ENCODE peak calls at places on chromosomes 6 and 20, in seven cellular contexts. H, T, W, J, N, A and B are unnamed samples. For H3K4me1 and H3K9me3, the result is how much of the 10 kb centered on the place peaks cover.

GRCh38 chr6:11229267-11230043 is 3.0 kb downstream of the NEDD9 start:
- DNase-seq in H (no peak), N (no peak), J (no peak), T (no peak), A (no peak), W (no peak), B (no peak)

GRCh38 chr20:35637266-35637665 is 21.6 kb downstream of the SPAG4 start:
- DNase-seq in N (no peak), T (no peak), A (no peak), W (no peak), H (no peak), J (no peak), B (no peak)

GRCh38 chr6:143258945-143259344 is 191.6 kb downstream of the ADAT2 start:
- DNase-seq in A (no peak), N (no peak), T (no peak), W (no peak), J (no peak), H (no peak), B (no peak)

GRCh38 chr6:108655840-108656650 is 95.3 kb downstream of the FOXO3 start:
- DNase-seq in J (peak), T (no peak), W (no peak), A (no peak), H (no peak), N (no peak), B (no peak)

GRCh38 chr6:129646617-129647016 is 63.4 kb downstream of the ARHGAP18 start:
- DNase-seq in J (no peak), T (no peak), N (no peak), W (peak), A (no peak), H (no peak), B (no peak)

GRCh38 chr20:50762435-50763201 is 31.2 kb downstream of the PARD6B start:
- DNase-seq in J (peak), A (peak), T (peak), N (peak), W (no peak), H (peak), B (no peak)

GRCh38 chr20:11092151-11092550 is 418.4 kb upstream of the JAG1 start:
- DNase-seq in H (no peak), J (no peak), A (no peak), T (no peak), W (no peak), N (no peak), B (no peak)

GRCh38 chr20:19835533-19836222 is 77.6 kb downstream of the RIN2 start:
- DNase-seq in A (no peak), H (no peak), T (no peak), J (peak), W (no peak), N (no peak), B (no peak)

GRCh38 chr20:62425281-62426058 is 1.9 kb downstream of the RBBP8NL start:
- DNase-seq in J (no peak), N (no peak), A (no peak), H (no peak), W (no peak), T (no peak), B (no peak)

GRCh38 chr6:152975204-152975915 is 7.5 kb downstream of the FBXO5 start:
- DNase-seq in N (no peak), W (no peak), A (no peak), T (no peak), H (no peak), J (no peak), B (no peak)

GRCh38 chr6:134447423-134447822 is 129.5 kb upstream of the SGK1 start:
- DNase-seq in J (peak), T (peak), N (no peak), H (no peak), A (no peak), W (no peak), B (no peak)

GRCh38 chr6:130848945-130849344 is 21.7 kb downstream of the SMLR1 start:
- DNase-seq in A (no peak), T (no peak), N (no peak), H (no peak), W (peak), J (no peak), B (peak)

GRCh38 chr20:5845686-5846651 is 95.8 kb downstream of the SHLD1 start:
- DNase-seq in J (no peak), A (no peak), N (no peak), W (peak), T (no peak), H (no peak), B (peak)

GRCh38 chr6:18501313-18502013 is 114.3 kb downstream of the RNF144B start:
- DNase-seq in H (no peak), W (no peak), A (peak), J (peak), N (peak), T (peak), B (no peak)

GRCh38 chr6:138241893-138242292 is 23.6 kb upstream of the PBOV1 start:
- DNase-seq in A (no peak), N (no peak), J (no peak), T (no peak), W (no peak), H (no peak), B (no peak)

GRCh38 chr20:43925215-43925614 is 10.6 kb downstream of the TOX2 start:
- DNase-seq in W (no peak), H (no peak), N (no peak), T (no peak), A (no peak), J (no peak), B (no peak)

GRCh38 chr20:53227523-53227922 is 255.4 kb downstream of the TSHZ2 start:
- DNase-seq in A (no peak), T (no peak), N (no peak), W (no peak), J (no peak), H (no peak), B (no peak)

GRCh38 chr20:824916-825315 is 8.6 kb upstream of the FAM110A start:
- DNase-seq in T (no peak), W (no peak), A (no peak), H (peak), J (no peak), N (peak), B (no peak)

GRCh38 chr20:51354769-51355319 is 187.7 kb downstream of the NFATC2 start:
- DNase-seq in W (no peak), H (no peak), J (no peak), A (no peak), N (no peak), T (no peak), B (no peak)

GRCh38 chr6:27893059-27893835 is 18.9 kb downstream of the OR2B2 start:
- DNase-seq in A (peak), J (peak), H (peak), W (peak), N (peak), T (peak), B (peak)

GRCh38 chr20:47262365-47263013 is 94.0 kb downstream of the ZMYND8 start:
- DNase-seq in T (no peak), A (no peak), W (peak), N (no peak), J (no peak), H (no peak), B (no peak)

GRCh38 chr20:47317127-47317895 is 39.2 kb downstream of the ZMYND8 start:
- DNase-seq in W (no peak), H (peak), J (peak), A (peak), T (peak), N (peak), B (peak)

GRCh38 chr20:58407966-58408557 is 19.0 kb downstream of the VAPB start:
- DNase-seq in N (no peak), W (peak), J (no peak), A (no peak), T (peak), H (no peak), B (peak)

GRCh38 chr20:22346716-22347115 is 237.7 kb downstream of the FOXA2 start:
- DNase-seq in H (no peak), A (no peak), N (no peak), W (no peak), T (no peak), J (no peak), B (no peak)

GRCh38 chr20:17875106-17875980 is 93.3 kb downstream of the SNX5 start:
- DNase-seq in W (no peak), T (peak), H (peak), A (peak), J (peak), N (peak), B (no peak)

GRCh38 chr6:88910922-88911778 is 52.3 kb downstream of the RNGTT start:
- DNase-seq in A (no peak), N (no peak), J (no peak), T (no peak), W (no peak), H (no peak), B (no peak)

GRCh38 chr6:42511803-42512422 is 51.9 kb upstream of the UBR2 start:
- DNase-seq in A (no peak), H (no peak), N (no peak), T (no peak), W (no peak), J (no peak), B (no peak)

GRCh38 chr20:61968036-61968810 is 97.5 kb downstream of the TAF4 start:
- DNase-seq in N (no peak), T (no peak), J (no peak), H (peak), A (no peak), W (no peak), B (no peak)

GRCh38 chr20:33575302-33575701 is 85.4 kb downstream of the CBFA2T2 start:
- DNase-seq in A (no peak), N (no peak), J (no peak), T (no peak), W (no peak), H (no peak), B (no peak)

GRCh38 chr20:52096117-52096516 is 95.5 kb downstream of the ZFP64 start:
- DNase-seq in J (no peak), H (no peak), W (no peak), T (no peak), N (no peak), A (no peak), B (no peak)

GRCh38 chr6:97915537-97915936 is 632.5 kb upstream of the MMS22L start:
- DNase-seq in A (no peak), T (no peak), N (no peak), J (no peak), H (no peak), W (no peak), B (no peak)

GRCh38 chr20:17822039-17822438 is 122.3 kb downstream of the BANF2 start:
- DNase-seq in W (peak), N (no peak), T (peak), J (no peak), A (no peak), H (no peak), B (no peak)

GRCh38 chr6:121993362-121993761 is 406.1 kb upstream of the HSF2 start:
- DNase-seq in T (no peak), A (no peak), J (no peak), W (no peak), N (no peak), H (no peak), B (no peak)

GRCh38 chr20:13317439-13317838 is 96.4 kb downstream of the ISM1 start:
- DNase-seq in A (no peak), W (no peak), J (no peak), T (no peak), H (no peak), N (no peak), B (no peak)

GRCh38 chr6:35044771-35045275 is 96.3 kb downstream of the TCP11 start:
- DNase-seq in J (no peak), W (no peak), T (no peak), A (no peak), H (no peak), N (peak), B (no peak)
- H3K4me1 ChIP-seq in J (half or more), W (under half), T (half or more), A (half or more), H (under half), N (under half), B (under half)

DNA sequence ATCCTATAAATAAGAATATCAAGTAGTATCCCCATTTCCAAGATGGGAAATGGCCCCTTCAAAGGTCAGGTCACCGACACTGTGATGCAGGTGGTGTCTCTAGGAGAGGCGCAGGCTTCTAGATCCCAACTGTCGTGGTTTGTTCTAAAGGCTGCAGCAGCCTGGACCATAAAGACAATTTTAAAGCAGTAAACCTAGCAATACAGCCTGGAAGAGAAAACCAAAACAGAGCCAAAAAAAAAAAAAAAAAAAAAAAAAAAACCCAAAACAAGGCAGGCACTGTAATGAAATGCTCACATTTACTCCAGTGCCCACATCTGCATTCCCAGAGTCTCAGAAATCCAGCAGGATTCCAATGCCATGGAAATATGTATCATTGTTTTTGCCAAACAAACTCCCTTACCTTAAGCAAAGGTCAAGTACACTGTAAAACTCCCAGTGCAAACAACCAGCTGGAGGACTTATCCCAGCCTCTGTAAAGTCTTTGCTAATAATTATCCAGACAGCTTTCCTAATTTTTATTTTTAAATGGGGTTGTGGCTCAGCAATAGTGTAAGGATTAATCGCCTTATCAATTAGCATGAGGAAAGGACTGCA is 98.2 kb downstream of the PSMG4 start:
- DNase-seq in H (no peak), W (no peak), N (no peak), A (no peak), T (peak), J (no peak), B (no peak)
- H3K4me3 ChIP-seq in H (peak), W (peak), N (peak), A (peak), T (no peak), J (no peak), B (no peak)

DNA sequence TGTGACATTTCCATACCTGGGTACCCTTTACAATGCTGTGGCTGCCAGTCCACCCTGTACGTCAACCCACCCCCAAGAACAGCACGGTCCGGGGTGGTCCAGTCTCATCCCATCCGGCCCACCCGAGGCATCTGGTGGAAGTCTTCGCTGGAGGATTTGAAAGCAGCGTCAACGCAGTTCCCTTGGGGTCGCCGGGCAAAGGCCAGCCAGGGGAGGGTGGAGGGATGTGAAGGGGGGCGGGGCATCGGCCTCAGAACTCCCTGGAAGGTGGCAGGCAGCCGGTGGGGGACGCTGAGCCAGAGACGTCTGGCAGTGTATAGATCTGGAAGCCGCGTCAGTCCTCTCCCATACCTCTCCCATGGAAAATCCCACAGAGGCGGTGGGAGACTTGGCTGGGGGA is 1944.0 kb upstream of the DEFB115 start:
- DNase-seq in J (no peak), A (no peak), W (no peak), H (no peak), N (no peak), T (no peak), B (no peak)
- H3K9me3 ChIP-seq in J (under half), A (under half), W (under half), H (under half), N (under half), T (under half), B (under half)

GRCh38 chr6:24574809-24575208 is 71.2 kb downstream of the KIAA0319 start:
- DNase-seq in T (no peak), H (no peak), W (peak), J (no peak), N (no peak), A (no peak), B (no peak)
- H3K4me1 ChIP-seq in T (under half), H (under half), W (under half), J (under half), N (under half), A (under half), B (under half)

DNA sequence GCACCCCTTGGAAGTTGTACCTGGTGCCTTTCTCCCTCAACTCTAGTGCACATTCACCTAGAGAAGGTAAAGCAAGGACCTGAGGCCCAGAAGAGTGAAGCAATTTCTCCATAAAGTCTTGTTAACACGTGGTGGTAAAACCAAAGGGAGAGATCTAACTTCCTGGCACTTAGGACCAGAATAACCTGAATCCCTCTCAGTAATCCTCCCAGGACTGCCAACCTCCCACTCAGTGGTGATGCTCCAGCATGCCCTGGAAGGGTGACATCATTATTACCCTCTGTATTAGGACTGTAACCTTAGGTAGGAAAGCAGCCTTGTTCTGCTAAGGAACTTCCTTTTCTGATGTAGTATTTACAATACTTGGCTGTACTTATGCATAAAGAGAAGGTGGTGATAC is 330.6 kb upstream of the MARCKS start:
- DNase-seq in H (no peak), W (no peak), N (no peak), J (no peak), T (no peak), A (no peak), B (no peak)
- H3K4me3 ChIP-seq in H (no peak), W (no peak), N (no peak), J (no peak), T (no peak), A (no peak), B (no peak)

GRCh38 chr6:123168892-123169851 is 173.1 kb downstream of the CLVS2 start:
- DNase-seq in W (no peak), J (no peak), N (no peak), H (no peak), A (no peak), T (no peak), B (no peak)

GRCh38 chr6:123171341-123171740 is 175.3 kb downstream of the CLVS2 start:
- DNase-seq in W (no peak), J (no peak), T (no peak), N (no peak), H (no peak), A (no peak), B (no peak)
- H3K9me3 ChIP-seq in W (under half), J (under half), T (under half), N (under half), H (under half), A (under half), B (under half)

GRCh38 chr6:36722365-36722764 is 24.7 kb downstream of the RAB44 start:
- DNase-seq in J (no peak), A (peak), W (no peak), T (no peak), H (no peak), N (no peak), B (no peak)

GRCh38 chr6:36722879-36723278 is 25.3 kb downstream of the RAB44 start:
- DNase-seq in A (peak), J (no peak), W (no peak), T (no peak), N (no peak), H (no peak), B (no peak)

GRCh38 chr6:36725581-36725980 is 28.0 kb downstream of the RAB44 start:
- DNase-seq in N (no peak), H (no peak), J (no peak), W (no peak), A (peak), T (no peak), B (no peak)

GRCh38 chr6:36727491-36728021 is 29.9 kb downstream of the RAB44 start:
- DNase-seq in T (no peak), W (no peak), A (peak), N (no peak), J (peak), H (no peak), B (no peak)

DNA sequence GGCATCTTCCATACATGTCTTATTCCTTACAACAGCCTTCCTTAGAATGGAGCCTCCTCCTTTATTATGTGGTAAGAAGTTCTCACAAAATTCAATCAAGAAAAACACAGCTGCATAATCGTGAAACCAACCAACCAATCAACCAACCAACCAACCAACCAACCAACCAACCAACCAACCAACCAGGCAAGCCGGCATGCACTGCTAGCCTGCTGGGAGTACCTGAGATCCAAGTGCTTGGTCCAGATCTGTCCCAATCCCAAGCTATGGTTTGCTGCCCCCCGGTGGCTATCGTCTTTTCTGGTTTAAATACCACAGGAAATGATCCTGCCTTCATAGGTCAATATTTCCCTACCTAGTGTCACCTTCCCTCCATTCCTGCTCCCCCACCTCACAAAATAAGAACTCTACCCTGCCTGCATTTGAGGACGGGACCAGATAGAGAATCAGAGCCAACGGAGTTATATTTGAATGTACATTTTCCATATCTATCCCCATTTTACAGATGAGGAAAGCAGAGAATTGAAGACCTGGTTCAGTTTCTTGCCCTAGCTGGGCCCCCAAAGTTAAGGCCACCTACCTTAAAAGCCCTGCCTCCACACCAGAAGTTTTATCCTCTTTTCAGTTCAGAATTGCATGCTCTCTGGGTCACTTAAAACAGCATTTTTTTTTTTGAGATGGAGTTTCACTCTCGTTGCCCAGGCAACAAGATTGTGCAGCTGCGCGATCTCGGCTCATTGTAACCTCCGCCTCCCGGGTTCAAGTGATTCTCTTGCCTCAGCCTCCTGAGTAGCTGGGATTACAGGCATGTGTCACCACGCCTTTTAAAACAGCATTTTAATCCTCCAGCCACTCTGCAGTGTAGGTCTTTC is 27.1 kb downstream of the RAB44 start:
- DNase-seq in A (peak), T (peak), J (peak), N (peak), W (peak), H (peak), B (no peak)
- H3K4me1 ChIP-seq in A (under half), T (under half), J (under half), N (under half), W (under half), H (under half), B (under half)